ENCODE peak calls at places on chromosomes 16 and 17, in four cellular contexts. One of them, this sample, is unnamed.

GRCh38 chr17:36496018-36496789 is 9.7 kb downstream of the ZNHIT3 start:
- DNase-seq in K562: no peak
- DNase-seq in HepG2: no peak
- DNase-seq in GM12878: no peak
- DNase-seq in this sample: no peak

GRCh38 chr17:18258356-18259038 is at the start of gene FLII:
- DNase-seq in K562: peak
- DNase-seq in HepG2: peak
- DNase-seq in GM12878: no peak
- DNase-seq in this sample: peak

GRCh38 chr17:36930501-36930900 is 6.8 kb upstream of the LHX1 start:
- DNase-seq in K562: no peak
- DNase-seq in HepG2: no peak
- DNase-seq in GM12878: no peak
- DNase-seq in this sample: no peak

GRCh38 chr16:1964046-1964505 is 550 bp downstream of the RPS2 start:
- DNase-seq in K562: no peak
- DNase-seq in HepG2: no peak
- DNase-seq in GM12878: no peak
- DNase-seq in this sample: no peak

GRCh38 chr16:1494129-1494640 is 1.0 kb downstream of the TELO2 start:
- DNase-seq in K562: peak
- DNase-seq in HepG2: peak
- DNase-seq in GM12878: no peak
- DNase-seq in this sample: peak

GRCh38 chr16:48334325-48334724 is 50.9 kb downstream of the SIAH1 start:
- DNase-seq in K562: no peak
- DNase-seq in HepG2: no peak
- DNase-seq in GM12878: no peak
- DNase-seq in this sample: peak

GRCh38 chr16:12675852-12676251 is 127.8 kb downstream of the CPPED1 start:
- DNase-seq in K562: peak
- DNase-seq in HepG2: no peak
- DNase-seq in GM12878: no peak
- DNase-seq in this sample: no peak

GRCh38 chr17:10772425-10773380 is 31.2 kb downstream of the TMEM238L start:
- DNase-seq in K562: peak
- DNase-seq in HepG2: peak
- DNase-seq in GM12878: no peak
- DNase-seq in this sample: peak

GRCh38 chr16:318628-319027 is 33.9 kb downstream of the AXIN1 start:
- DNase-seq in K562: peak
- DNase-seq in HepG2: peak
- DNase-seq in GM12878: no peak
- DNase-seq in this sample: peak

GRCh38 chr17:44216173-44216572 is 3.3 kb downstream of the UBTF start:
- DNase-seq in K562: no peak
- DNase-seq in HepG2: no peak
- DNase-seq in GM12878: peak
- DNase-seq in this sample: no peak
- TF ChIP-seq NR2C2 in K562: no peak
- TF ChIP-seq NR2C2 in HepG2: no peak
- TF ChIP-seq NR2C2 in GM12878: no peak
- TF ChIP-seq NR2C2 in this sample: no peak

GRCh38 chr16:69036399-69037091 is 68.9 kb upstream of the HAS3 start:
- DNase-seq in K562: no peak
- DNase-seq in HepG2: no peak
- DNase-seq in GM12878: no peak
- DNase-seq in this sample: no peak
- TF ChIP-seq NR2C2 in K562: no peak
- TF ChIP-seq NR2C2 in HepG2: no peak
- TF ChIP-seq NR2C2 in GM12878: no peak
- TF ChIP-seq NR2C2 in this sample: no peak

DNA sequence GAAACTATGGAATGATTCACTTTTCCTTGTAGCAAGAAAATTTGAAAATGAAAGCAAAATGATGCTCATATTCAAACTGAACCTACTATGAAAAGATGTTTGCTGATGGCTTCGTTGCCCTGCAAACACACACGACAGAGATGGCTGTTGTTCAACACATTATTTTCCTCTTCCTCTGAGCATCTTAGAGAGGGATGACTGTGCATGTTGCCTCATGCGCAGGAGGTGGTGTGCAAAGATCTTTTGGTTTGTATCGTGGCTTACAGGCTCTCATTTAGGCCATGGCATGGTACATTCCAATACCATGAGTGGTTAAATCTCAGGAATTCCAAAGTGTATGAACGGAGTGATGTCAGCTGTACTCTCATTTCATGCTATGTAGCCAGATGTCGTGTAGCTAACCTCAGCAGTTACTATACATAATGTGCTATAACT is 164.5 kb downstream of the PRKCA start:
- DNase-seq in K562: peak
- DNase-seq in HepG2: peak
- DNase-seq in GM12878: no peak
- DNase-seq in this sample: no peak
- TF ChIP-seq NR2C2 in K562: no peak
- TF ChIP-seq NR2C2 in HepG2: no peak
- TF ChIP-seq NR2C2 in GM12878: no peak
- TF ChIP-seq NR2C2 in this sample: no peak

GRCh38 chr17:29390856-29391631 is 881 bp downstream of the TAOK1 start:
- DNase-seq in K562: peak
- DNase-seq in HepG2: peak
- DNase-seq in GM12878: no peak
- DNase-seq in this sample: peak
- TF ChIP-seq NR2C2 in K562: no peak
- TF ChIP-seq NR2C2 in HepG2: no peak
- TF ChIP-seq NR2C2 in GM12878: no peak
- TF ChIP-seq NR2C2 in this sample: no peak

GRCh38 chr16:28139530-28139929 is 72.2 kb downstream of the XPO6 start:
- DNase-seq in K562: no peak
- DNase-seq in HepG2: no peak
- DNase-seq in GM12878: no peak
- DNase-seq in this sample: no peak

GRCh38 chr16:28131743-28132393 is 68.4 kb upstream of the GSG1L start:
- DNase-seq in K562: no peak
- DNase-seq in HepG2: no peak
- DNase-seq in GM12878: no peak
- DNase-seq in this sample: no peak

GRCh38 chr16:28140788-28141618 is 70.8 kb downstream of the XPO6 start:
- DNase-seq in K562: no peak
- DNase-seq in HepG2: peak
- DNase-seq in GM12878: peak
- DNase-seq in this sample: no peak

GRCh38 chr16:28133666-28134065 is 70.2 kb upstream of the GSG1L start:
- DNase-seq in K562: no peak
- DNase-seq in HepG2: no peak
- DNase-seq in GM12878: no peak
- DNase-seq in this sample: no peak

DNA sequence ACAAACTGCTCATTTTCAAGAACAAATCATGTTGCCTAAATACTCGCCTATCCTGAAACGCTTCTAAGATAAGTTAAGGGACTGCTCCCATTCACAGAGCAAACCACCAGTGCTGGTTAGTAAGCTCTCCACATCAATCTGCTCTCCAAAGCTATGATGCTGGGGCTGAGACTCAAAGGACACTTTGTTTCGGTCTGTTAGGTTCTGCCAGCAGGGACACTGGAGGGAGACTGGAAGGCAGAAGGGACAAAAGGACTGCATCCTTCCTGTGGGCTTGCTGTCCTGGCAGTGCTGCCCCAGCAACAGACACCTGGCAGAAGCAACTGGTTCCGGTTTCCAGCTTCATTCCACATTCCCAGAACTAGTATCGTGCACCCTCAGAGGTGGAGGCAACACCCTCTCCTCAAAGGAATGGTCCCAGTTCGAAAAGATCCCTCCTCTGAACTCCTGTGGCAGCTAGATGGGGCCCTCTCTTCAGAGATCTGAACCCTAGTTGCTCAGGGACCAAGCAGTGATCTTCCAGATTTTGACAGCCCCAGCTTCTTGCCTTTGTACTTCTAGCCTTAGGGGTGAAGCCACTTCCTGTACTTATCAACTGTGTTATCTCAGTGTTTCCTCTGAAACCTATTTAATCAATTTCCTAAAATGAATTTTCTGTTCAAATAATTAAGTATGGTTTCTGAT is 73.4 kb upstream of the GSG1L start:
- DNase-seq in K562: no peak
- DNase-seq in HepG2: no peak
- DNase-seq in GM12878: no peak
- DNase-seq in this sample: no peak
- TF ChIP-seq NR2C2 in K562: no peak
- TF ChIP-seq NR2C2 in HepG2: no peak
- TF ChIP-seq NR2C2 in GM12878: no peak
- TF ChIP-seq NR2C2 in this sample: no peak

GRCh38 chr16:82899731-82900454 is 273.1 kb downstream of the CDH13 start:
- DNase-seq in K562: no peak
- DNase-seq in HepG2: no peak
- DNase-seq in GM12878: no peak
- DNase-seq in this sample: no peak
- TF ChIP-seq NR2C2 in K562: no peak
- TF ChIP-seq NR2C2 in HepG2: no peak
- TF ChIP-seq NR2C2 in GM12878: no peak
- TF ChIP-seq NR2C2 in this sample: no peak

DNA sequence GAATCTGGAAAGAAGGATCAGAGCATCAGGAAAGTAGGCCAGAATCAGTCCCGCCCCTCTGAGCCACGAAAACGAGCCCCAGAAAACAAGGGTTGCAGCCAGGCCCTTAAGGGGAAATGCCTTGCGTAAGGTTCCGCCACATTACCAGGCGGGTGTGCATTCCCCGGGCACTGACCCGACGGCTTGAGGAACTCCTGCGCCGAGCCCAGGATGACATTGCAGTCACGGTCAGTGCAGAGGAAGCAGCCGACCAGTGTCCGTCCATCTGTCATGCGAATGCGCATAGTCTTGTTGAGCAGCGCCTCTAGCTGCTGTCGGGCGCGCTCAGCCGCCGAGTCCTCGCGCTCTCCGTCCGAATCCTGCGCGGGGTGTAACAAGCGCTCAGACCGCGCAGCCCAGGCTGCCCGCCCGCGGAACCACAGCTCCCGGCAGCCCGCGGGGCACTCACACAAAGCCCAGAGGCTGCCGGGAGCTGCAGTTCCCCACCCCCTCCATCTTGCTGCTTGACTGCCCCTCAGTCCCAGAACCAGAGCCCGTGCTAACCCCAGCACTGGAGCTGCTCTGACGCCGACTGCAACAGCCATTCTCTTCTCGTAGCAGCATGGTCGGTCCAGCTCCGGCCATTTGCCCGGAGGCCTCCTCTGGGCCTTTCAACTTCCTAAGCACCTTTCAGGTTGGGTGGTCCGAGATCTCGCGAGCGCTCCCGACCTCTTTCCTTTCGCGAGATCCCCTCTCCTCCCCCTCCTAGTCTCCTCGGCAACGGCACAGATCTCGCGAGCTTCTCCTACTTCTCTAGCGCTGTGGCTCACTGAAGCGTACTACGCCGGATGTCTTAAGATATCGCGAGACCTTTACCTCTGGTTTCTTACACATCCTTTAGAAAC is at the start of gene NAA38:
- DNase-seq in K562: peak
- DNase-seq in HepG2: peak
- DNase-seq in GM12878: peak
- DNase-seq in this sample: peak
- TF ChIP-seq NR2C2 in K562: peak
- TF ChIP-seq NR2C2 in HepG2: peak
- TF ChIP-seq NR2C2 in GM12878: no peak
- TF ChIP-seq NR2C2 in this sample: no peak

DNA sequence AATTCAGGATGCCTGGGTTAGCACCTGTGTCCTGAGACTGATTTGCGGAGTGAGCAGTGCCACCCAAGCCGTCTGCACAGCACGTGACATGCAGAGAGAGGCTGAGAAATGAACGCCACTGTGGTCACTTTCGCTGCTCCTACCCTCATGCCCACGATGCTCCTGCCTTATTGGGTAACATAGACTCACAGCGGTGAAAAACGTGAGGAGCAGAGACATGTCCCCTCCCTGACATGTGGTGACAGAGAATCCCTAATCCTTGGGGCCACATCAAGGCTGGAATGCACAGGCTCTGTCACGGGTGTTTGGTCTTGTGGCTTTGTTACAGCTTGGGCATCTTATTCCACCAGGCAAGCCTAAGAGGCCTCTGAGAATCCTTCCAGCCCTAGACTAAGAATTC is 52.1 kb upstream of the CACNG5 start:
- DNase-seq in K562: no peak
- DNase-seq in HepG2: no peak
- DNase-seq in GM12878: no peak
- DNase-seq in this sample: no peak
- TF ChIP-seq NR2C2 in K562: no peak
- TF ChIP-seq NR2C2 in HepG2: no peak
- TF ChIP-seq NR2C2 in GM12878: no peak
- TF ChIP-seq NR2C2 in this sample: no peak

DNA sequence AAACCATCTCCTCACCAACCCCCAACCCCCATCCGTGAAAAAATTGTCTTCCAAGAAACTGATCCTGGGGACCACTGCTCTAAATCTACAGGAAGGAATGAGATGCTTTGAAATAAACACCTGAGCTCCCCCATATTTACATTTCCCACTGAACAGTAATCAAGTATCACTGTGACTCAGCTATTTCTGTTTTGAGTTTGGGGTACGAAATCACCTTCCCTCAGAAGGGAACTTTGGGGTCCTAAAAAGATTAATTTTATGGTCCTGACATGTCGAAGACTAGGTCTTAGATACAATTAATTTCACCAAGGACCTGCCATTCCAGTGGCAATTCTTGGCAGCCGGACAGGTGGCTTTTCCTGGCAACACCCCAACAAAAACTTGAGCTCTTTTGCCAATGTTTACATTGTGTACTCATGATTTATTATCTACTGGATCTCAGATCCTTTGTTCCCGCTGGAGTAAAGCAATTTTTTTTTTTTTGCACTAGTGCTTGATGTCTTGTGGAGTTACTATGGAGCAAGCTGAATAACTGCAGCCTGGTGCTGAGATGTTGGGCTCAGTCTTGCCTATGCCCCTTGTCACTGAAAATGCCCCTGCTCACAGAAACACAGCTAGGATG is 14.3 kb downstream of the SLFN5 start:
- DNase-seq in K562: no peak
- DNase-seq in HepG2: peak
- DNase-seq in GM12878: no peak
- DNase-seq in this sample: no peak
- TF ChIP-seq NR2C2 in K562: no peak
- TF ChIP-seq NR2C2 in HepG2: no peak
- TF ChIP-seq NR2C2 in GM12878: no peak
- TF ChIP-seq NR2C2 in this sample: no peak

GRCh38 chr17:45137561-45138305 is 2.2 kb downstream of the ACBD4 start:
- DNase-seq in K562: no peak
- DNase-seq in HepG2: no peak
- DNase-seq in GM12878: no peak
- DNase-seq in this sample: no peak
- TF ChIP-seq NR2C2 in K562: no peak
- TF ChIP-seq NR2C2 in HepG2: no peak
- TF ChIP-seq NR2C2 in GM12878: no peak
- TF ChIP-seq NR2C2 in this sample: no peak

This sample was measured in WTC11.